ENCODE peak calls at places on chromosomes 12 and 14, in eight cellular contexts. One of them, this sample, is unnamed.

GRCh38 chr12:85920324-85920947 is 46.3 kb downstream of the NTS start:
- DNase-seq in aorta: no peak
- DNase-seq in lower lobe of right lung: no peak
- DNase-seq in NB4: peak; percentile 42
- DNase-seq in iPS DF 6.9: no peak
- DNase-seq in neural progenitor cell: peak; percentile 12
- DNase-seq in right lobe of liver: no peak
- DNase-seq in GM06990: peak; percentile 1
- DNase-seq in this sample: no peak

GRCh38 chr12:89236237-89236636 is 116.1 kb downstream of the DUSP6 start:
- DNase-seq in aorta: no peak
- DNase-seq in iPS DF 6.9: no peak
- DNase-seq in neural progenitor cell: no peak
- DNase-seq in NB4: peak; percentile 53
- DNase-seq in right lobe of liver: no peak
- DNase-seq in GM06990: no peak
- DNase-seq in lower lobe of right lung: no peak
- DNase-seq in this sample: no peak

GRCh38 chr12:62659457-62660295 is 193.1 kb downstream of the MON2 start:
- DNase-seq in GM06990: no peak
- DNase-seq in aorta: no peak
- DNase-seq in lower lobe of right lung: no peak
- DNase-seq in neural progenitor cell: peak; percentile 81
- DNase-seq in iPS DF 6.9: peak; percentile 85
- DNase-seq in NB4: no peak
- DNase-seq in right lobe of liver: no peak
- DNase-seq in this sample: no peak

GRCh38 chr14:37969511-37969979 is 238.2 kb upstream of the SSTR1 start:
- DNase-seq in iPS DF 6.9: no peak
- DNase-seq in NB4: no peak
- DNase-seq in right lobe of liver: no peak
- DNase-seq in aorta: no peak
- DNase-seq in lower lobe of right lung: no peak
- DNase-seq in neural progenitor cell: no peak
- DNase-seq in GM06990: no peak
- DNase-seq in this sample: no peak

GRCh38 chr12:5969156-5969973 is 24.3 kb upstream of the ANO2 start:
- DNase-seq in neural progenitor cell: peak; percentile 41
- DNase-seq in aorta: no peak
- DNase-seq in NB4: no peak
- DNase-seq in GM06990: no peak
- DNase-seq in lower lobe of right lung: no peak
- DNase-seq in iPS DF 6.9: no peak
- DNase-seq in right lobe of liver: no peak
- DNase-seq in this sample: no peak

GRCh38 chr12:112153900-112154234 is 28.5 kb downstream of the TRAFD1 start:
- DNase-seq in aorta: no peak
- DNase-seq in iPS DF 6.9: no peak
- DNase-seq in right lobe of liver: no peak
- DNase-seq in lower lobe of right lung: no peak
- DNase-seq in GM06990: no peak
- DNase-seq in NB4: no peak
- DNase-seq in neural progenitor cell: no peak
- DNase-seq in this sample: no peak

GRCh38 chr14:94344389-94344788 is 21.3 kb upstream of the SERPINA6 start:
- DNase-seq in iPS DF 6.9: no peak
- DNase-seq in lower lobe of right lung: no peak
- DNase-seq in GM06990: no peak
- DNase-seq in NB4: no peak
- DNase-seq in aorta: no peak
- DNase-seq in neural progenitor cell: no peak
- DNase-seq in right lobe of liver: no peak
- DNase-seq in this sample: no peak

GRCh38 chr12:103175625-103176024 is 218.2 kb downstream of the ASCL1 start:
- DNase-seq in lower lobe of right lung: no peak
- DNase-seq in aorta: no peak
- DNase-seq in GM06990: no peak
- DNase-seq in right lobe of liver: peak; percentile 85
- DNase-seq in neural progenitor cell: no peak
- DNase-seq in iPS DF 6.9: no peak
- DNase-seq in NB4: no peak
- DNase-seq in this sample: no peak

GRCh38 chr12:107653519-107653918 is 32.1 kb upstream of the PWP1 start:
- DNase-seq in right lobe of liver: no peak
- DNase-seq in neural progenitor cell: no peak
- DNase-seq in aorta: no peak
- DNase-seq in lower lobe of right lung: no peak
- DNase-seq in iPS DF 6.9: no peak
- DNase-seq in GM06990: no peak
- DNase-seq in NB4: no peak
- DNase-seq in this sample: no peak

GRCh38 chr14:76566439-76566838 is 190.5 kb downstream of the ESRRB start:
- DNase-seq in GM06990: no peak
- DNase-seq in lower lobe of right lung: no peak
- DNase-seq in iPS DF 6.9: no peak
- DNase-seq in right lobe of liver: no peak
- DNase-seq in aorta: no peak
- DNase-seq in NB4: no peak
- DNase-seq in neural progenitor cell: no peak
- DNase-seq in this sample: no peak

GRCh38 chr12:41304526-41304925 is 116.4 kb downstream of the PDZRN4 start:
- DNase-seq in NB4: no peak
- DNase-seq in aorta: no peak
- DNase-seq in right lobe of liver: no peak
- DNase-seq in iPS DF 6.9: no peak
- DNase-seq in neural progenitor cell: no peak
- DNase-seq in lower lobe of right lung: no peak
- DNase-seq in GM06990: no peak
- DNase-seq in this sample: no peak

GRCh38 chr12:48924617-48925217 is 575 bp downstream of the FKBP11 start:
- DNase-seq in GM06990: peak; percentile 87
- DNase-seq in aorta: peak; percentile 54
- DNase-seq in right lobe of liver: peak; percentile 50
- DNase-seq in iPS DF 6.9: no peak
- DNase-seq in NB4: no peak
- DNase-seq in lower lobe of right lung: peak; percentile 68
- DNase-seq in neural progenitor cell: peak; percentile 58
- DNase-seq in this sample: peak; percentile 48

GRCh38 chr14:87097021-87097420 is 896.0 kb downstream of the GALC start:
- DNase-seq in neural progenitor cell: no peak
- DNase-seq in GM06990: no peak
- DNase-seq in iPS DF 6.9: no peak
- DNase-seq in right lobe of liver: no peak
- DNase-seq in aorta: no peak
- DNase-seq in NB4: no peak
- DNase-seq in lower lobe of right lung: no peak
- DNase-seq in this sample: no peak

GRCh38 chr14:65346895-65347294 is 65.6 kb upstream of the FUT8 start:
- DNase-seq in neural progenitor cell: no peak
- DNase-seq in aorta: peak; percentile 76
- DNase-seq in right lobe of liver: peak; percentile 45
- DNase-seq in iPS DF 6.9: no peak
- DNase-seq in GM06990: no peak
- DNase-seq in lower lobe of right lung: no peak
- DNase-seq in NB4: no peak
- DNase-seq in this sample: peak; percentile 17

GRCh38 chr12:77724367-77724957 is 106.2 kb upstream of the NAV3 start:
- DNase-seq in right lobe of liver: no peak
- DNase-seq in aorta: no peak
- DNase-seq in GM06990: no peak
- DNase-seq in lower lobe of right lung: no peak
- DNase-seq in iPS DF 6.9: peak; percentile 7
- DNase-seq in neural progenitor cell: peak; percentile 43
- DNase-seq in NB4: peak; percentile 20
- DNase-seq in this sample: no peak

GRCh38 chr12:62933871-62934798 is 815 bp downstream of the PPM1H start:
- DNase-seq in lower lobe of right lung: peak; percentile 70
- DNase-seq in neural progenitor cell: peak; percentile 65
- DNase-seq in GM06990: peak; percentile 29
- DNase-seq in aorta: peak; percentile 63
- DNase-seq in right lobe of liver: peak; percentile 64
- DNase-seq in NB4: peak; percentile 59
- DNase-seq in iPS DF 6.9: no peak
- DNase-seq in this sample: peak; percentile 54

GRCh38 chr12:66111605-66112004 is 18.9 kb downstream of the LLPH start:
- DNase-seq in right lobe of liver: no peak
- DNase-seq in neural progenitor cell: no peak
- DNase-seq in GM06990: no peak
- DNase-seq in aorta: no peak
- DNase-seq in iPS DF 6.9: no peak
- DNase-seq in NB4: peak; percentile 35
- DNase-seq in lower lobe of right lung: no peak
- DNase-seq in this sample: no peak

GRCh38 chr12:3238196-3238595 is 161.0 kb downstream of the TSPAN9 start:
- DNase-seq in neural progenitor cell: no peak
- DNase-seq in aorta: no peak
- DNase-seq in iPS DF 6.9: no peak
- DNase-seq in NB4: no peak
- DNase-seq in right lobe of liver: no peak
- DNase-seq in lower lobe of right lung: no peak
- DNase-seq in GM06990: no peak
- DNase-seq in this sample: no peak

GRCh38 chr12:132754555-132754954 is 7.1 kb downstream of the ANKLE2 start:
- DNase-seq in lower lobe of right lung: peak; percentile 25
- DNase-seq in NB4: peak; percentile 61
- DNase-seq in aorta: peak; percentile 15
- DNase-seq in right lobe of liver: no peak
- DNase-seq in GM06990: no peak
- DNase-seq in iPS DF 6.9: no peak
- DNase-seq in neural progenitor cell: no peak
- DNase-seq in this sample: no peak

DNA sequence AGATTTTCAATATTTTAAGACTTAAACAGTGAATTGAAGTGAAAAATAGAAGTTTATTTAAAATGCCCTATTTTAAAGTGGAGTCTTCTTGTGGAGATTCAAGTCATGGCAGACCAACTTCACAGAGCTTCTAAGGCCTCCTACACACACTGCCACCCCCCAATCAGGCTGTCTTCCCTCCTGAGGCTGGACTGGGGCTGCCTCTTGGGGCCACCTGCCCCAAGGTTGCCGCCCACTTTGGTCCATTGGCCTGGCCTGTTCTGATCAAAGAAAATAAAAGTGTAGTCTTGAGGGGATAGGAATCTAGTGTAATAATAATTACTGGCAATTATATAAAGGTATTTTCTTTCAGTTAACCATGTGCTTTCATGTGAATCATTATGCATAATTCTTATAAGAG is 1.3 kb downstream of the GOLT1B start:
- DNase-seq in lower lobe of right lung: no peak
- DNase-seq in iPS DF 6.9: no peak
- DNase-seq in right lobe of liver: no peak
- DNase-seq in GM06990: no peak
- DNase-seq in NB4: peak; percentile 31
- DNase-seq in aorta: no peak
- DNase-seq in neural progenitor cell: no peak
- DNase-seq in this sample: no peak
- H3K4me3 ChIP-seq in lower lobe of right lung: peak overlapping the region; percentile 90
- H3K4me3 ChIP-seq in iPS DF 6.9: no peak overlapping the region
- H3K4me3 ChIP-seq in right lobe of liver: no peak overlapping the region
- H3K4me3 ChIP-seq in GM06990: peak overlapping the region; percentile 75
- H3K4me3 ChIP-seq in NB4: peak overlapping the region; percentile 75
- H3K4me3 ChIP-seq in aorta: peak overlapping the region; percentile 91
- H3K4me3 ChIP-seq in neural progenitor cell: peak overlapping the region; percentile 77
- H3K4me3 ChIP-seq in this sample: peak overlapping the region; percentile 91

DNA sequence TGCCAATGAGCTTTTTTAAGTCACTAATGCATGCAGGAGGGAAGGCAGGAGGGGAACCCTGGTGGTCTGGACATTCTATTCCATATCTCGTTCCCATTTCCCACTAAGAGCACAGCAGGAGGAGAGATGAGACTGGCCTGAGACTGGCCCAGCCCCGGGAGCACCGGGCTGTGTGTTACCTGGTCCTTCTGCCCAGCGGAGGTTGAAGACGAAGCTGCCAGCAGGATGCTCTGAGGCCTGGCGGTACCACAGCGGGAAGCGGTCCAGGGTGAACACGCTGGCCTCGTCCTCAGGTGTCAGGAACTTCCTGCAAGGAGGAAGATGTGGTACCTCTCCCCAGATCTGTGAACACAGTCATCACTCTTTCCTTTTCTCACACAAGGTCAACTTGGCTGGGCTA is 23.9 kb downstream of the LRTM2 start:
- DNase-seq in neural progenitor cell: no peak
- DNase-seq in NB4: no peak
- DNase-seq in iPS DF 6.9: no peak
- DNase-seq in lower lobe of right lung: peak; percentile 36
- DNase-seq in GM06990: no peak
- DNase-seq in aorta: no peak
- DNase-seq in right lobe of liver: peak; percentile 37
- DNase-seq in this sample: no peak
- H3K4me3 ChIP-seq in neural progenitor cell: no peak overlapping the region
- H3K4me3 ChIP-seq in NB4: no peak overlapping the region
- H3K4me3 ChIP-seq in iPS DF 6.9: no peak overlapping the region
- H3K4me3 ChIP-seq in lower lobe of right lung: no peak overlapping the region
- H3K4me3 ChIP-seq in GM06990: no peak overlapping the region
- H3K4me3 ChIP-seq in aorta: no peak overlapping the region
- H3K4me3 ChIP-seq in right lobe of liver: no peak overlapping the region
- H3K4me3 ChIP-seq in this sample: no peak overlapping the region

GRCh38 chr12:56724660-56724988 is 475 bp downstream of the NACA start:
- DNase-seq in lower lobe of right lung: no peak
- DNase-seq in neural progenitor cell: peak; percentile 33
- DNase-seq in GM06990: no peak
- DNase-seq in right lobe of liver: no peak
- DNase-seq in NB4: no peak
- DNase-seq in iPS DF 6.9: no peak
- DNase-seq in aorta: no peak
- DNase-seq in this sample: no peak

GRCh38 chr12:56723889-56724659 is 1.0 kb downstream of the NACA start:
- DNase-seq in right lobe of liver: peak; percentile 79
- DNase-seq in NB4: peak; percentile 55
- DNase-seq in aorta: no peak
- DNase-seq in iPS DF 6.9: no peak
- DNase-seq in GM06990: no peak
- DNase-seq in lower lobe of right lung: no peak
- DNase-seq in neural progenitor cell: peak; percentile 39
- DNase-seq in this sample: peak; percentile 74

GRCh38 chr12:56722832-56723231 is 2.3 kb downstream of the NACA start:
- DNase-seq in GM06990: no peak
- DNase-seq in neural progenitor cell: no peak
- DNase-seq in iPS DF 6.9: no peak
- DNase-seq in aorta: no peak
- DNase-seq in NB4: no peak
- DNase-seq in right lobe of liver: no peak
- DNase-seq in lower lobe of right lung: no peak
- DNase-seq in this sample: no peak

GRCh38 chr12:56721721-56722120 is 3.4 kb downstream of the NACA start:
- DNase-seq in GM06990: no peak
- DNase-seq in neural progenitor cell: no peak
- DNase-seq in aorta: no peak
- DNase-seq in right lobe of liver: no peak
- DNase-seq in NB4: no peak
- DNase-seq in lower lobe of right lung: no peak
- DNase-seq in iPS DF 6.9: no peak
- DNase-seq in this sample: no peak

GRCh38 chr12:56723352-56723751 is 1.7 kb downstream of the NACA start:
- DNase-seq in lower lobe of right lung: no peak
- DNase-seq in NB4: no peak
- DNase-seq in iPS DF 6.9: no peak
- DNase-seq in neural progenitor cell: no peak
- DNase-seq in aorta: no peak
- DNase-seq in right lobe of liver: no peak
- DNase-seq in GM06990: no peak
- DNase-seq in this sample: no peak
- H3K4me3 ChIP-seq in lower lobe of right lung: peak overlapping the region; percentile 87
- H3K4me3 ChIP-seq in NB4: peak overlapping the region; percentile 85
- H3K4me3 ChIP-seq in iPS DF 6.9: no peak overlapping the region
- H3K4me3 ChIP-seq in neural progenitor cell: peak overlapping the region; percentile 91
- H3K4me3 ChIP-seq in aorta: peak overlapping the region; percentile 82
- H3K4me3 ChIP-seq in right lobe of liver: peak overlapping the region; percentile 90
- H3K4me3 ChIP-seq in GM06990: peak overlapping the region; percentile 99
- H3K4me3 ChIP-seq in this sample: peak overlapping the region; percentile 86

GRCh38 chr14:91229743-91230200 is 14.7 kb downstream of the GPR68 start:
- DNase-seq in GM06990: peak; percentile 75
- DNase-seq in neural progenitor cell: no peak
- DNase-seq in aorta: no peak
- DNase-seq in NB4: peak; percentile 95
- DNase-seq in right lobe of liver: no peak
- DNase-seq in iPS DF 6.9: no peak
- DNase-seq in lower lobe of right lung: no peak
- DNase-seq in this sample: no peak
- H3K4me3 ChIP-seq in GM06990: no peak overlapping the region
- H3K4me3 ChIP-seq in neural progenitor cell: no peak overlapping the region
- H3K4me3 ChIP-seq in aorta: no peak overlapping the region
- H3K4me3 ChIP-seq in NB4: no peak overlapping the region
- H3K4me3 ChIP-seq in right lobe of liver: no peak overlapping the region
- H3K4me3 ChIP-seq in iPS DF 6.9: no peak overlapping the region
- H3K4me3 ChIP-seq in lower lobe of right lung: no peak overlapping the region
- H3K4me3 ChIP-seq in this sample: no peak overlapping the region

This sample was measured in heart right ventricle.